ENCODE peak calls at places on chromosomes 3 and 15, in five cellular contexts. P is Kasumi-1, N is LoVo, H is fibroblast of pulmonary artery, M is brain microvascular endothelial cell. G is an unnamed sample.

GRCh38 chr3:46076606-46077005 is 49.3 kb upstream of the XCR1 start:
- DNase-seq in H (peak), N (no peak), P (peak), M (no peak), G (no peak)

GRCh38 chr3:127674099-127674792 is 1.5 kb downstream of the ABTB1 start:
- DNase-seq in M (no peak), H (no peak), P (no peak), N (no peak), G (no peak)

GRCh38 chr3:63458405-63458804 is 180.3 kb downstream of the SYNPR start:
- DNase-seq in N (no peak), H (no peak), P (no peak), M (no peak), G (no peak)

GRCh38 chr3:13451301-13451673 is 28.8 kb upstream of the HDAC11 start:
- DNase-seq in M (peak), N (no peak), P (no peak), H (no peak), G (peak)

GRCh38 chr3:2849092-2849491 is 261.1 kb downstream of the IL5RA start:
- DNase-seq in H (no peak), P (no peak), N (no peak), M (no peak), G (no peak)

GRCh38 chr3:162224736-162225135 is 728.1 kb downstream of the OTOL1 start:
- DNase-seq in H (peak), N (no peak), P (no peak), M (peak), G (peak)

GRCh38 chr15:61243984-61244593 is 15.0 kb upstream of the RORA start:
- DNase-seq in M (no peak), H (no peak), N (no peak), P (no peak), G (no peak)

GRCh38 chr3:9397911-9398714 is 698 bp downstream of the SETD5 start:
- DNase-seq in H (peak), N (peak), P (no peak), M (peak), G (peak)

GRCh38 chr3:132469326-132469725 is 52.0 kb downstream of the DNAJC13 start:
- DNase-seq in P (no peak), N (no peak), H (no peak), M (no peak), G (no peak)

GRCh38 chr3:34568766-34569165 is 770.3 kb downstream of the PDCD6IP start:
- DNase-seq in H (peak), M (no peak), N (no peak), P (no peak), G (no peak)

GRCh38 chr15:68055224-68055705 is 1.1 kb downstream of the PIAS1 start:
- DNase-seq in N (no peak), P (peak), H (peak), M (peak), G (peak)

GRCh38 chr15:100095896-100096600 is 245.7 kb downstream of the ADAMTS17 start:
- DNase-seq in P (no peak), M (no peak), H (no peak), N (no peak), G (peak)

GRCh38 chr15:60780147-60780546 is 301.2 kb upstream of the ICE2 start:
- DNase-seq in M (no peak), N (no peak), H (no peak), P (no peak), G (no peak)

GRCh38 chr15:36432162-36432561 is 147.3 kb upstream of the CDIN1 start:
- DNase-seq in H (no peak), N (no peak), P (no peak), M (no peak), G (no peak)

GRCh38 chr3:179148446-179149238 is 485 bp downstream of the PIK3CA start:
- DNase-seq in M (peak), N (peak), H (peak), P (peak), G (peak)

GRCh38 chr15:58758141-58758540 is 8.6 kb upstream of the ADAM10 start:
- DNase-seq in N (no peak), P (no peak), M (no peak), H (peak), G (no peak)

GRCh38 chr3:53712817-53713388 is 133.3 kb downstream of the CHDH start:
- DNase-seq in P (no peak), N (no peak), M (no peak), H (no peak), G (no peak)

GRCh38 chr15:82158811-82159210 is 103.7 kb downstream of the EFL1 start:
- DNase-seq in N (no peak), M (no peak), P (no peak), H (no peak), G (no peak)